ENCODE peak calls at places on chromosome 21, in five cellular contexts. L, K, Z, B and J are unnamed samples.

GRCh38 chr21:17602874-17603273 is 9.8 kb downstream of the BTG3 start:
- DNase-seq in K (no peak), B (no peak), Z (no peak), L (no peak), J (no peak)

GRCh38 chr21:39182484-39183271 is 573 bp downstream of the PSMG1 start:
- DNase-seq in B (peak), K (no peak), Z (no peak), L (no peak), J (no peak)

GRCh38 chr21:36719614-36720013 is 20.7 kb downstream of the SIM2 start:
- DNase-seq in Z (no peak), L (no peak), B (peak), K (no peak), J (no peak)

GRCh38 chr21:34022557-34023335 is 50.6 kb upstream of the MRPS6 start:
- DNase-seq in L (peak), B (no peak), Z (no peak), K (no peak), J (peak)

GRCh38 chr21:27505516-27505915 is 538.6 kb upstream of the ADAMTS5 start:
- DNase-seq in L (no peak), Z (no peak), B (no peak), K (no peak), J (no peak)

GRCh38 chr21:33539612-33540011 is 2.3 kb downstream of the GART start:
- DNase-seq in Z (no peak), L (no peak), B (no peak), K (no peak), J (no peak)

GRCh38 chr21:14740692-14741091 is 194.6 kb upstream of the SAMSN1 start:
- DNase-seq in L (no peak), K (no peak), Z (no peak), B (no peak), J (no peak)

GRCh38 chr21:39542736-39543135 is 70.0 kb upstream of the B3GALT5 start:
- DNase-seq in L (no peak), Z (no peak), K (no peak), B (no peak), J (no peak)

GRCh38 chr21:26966360-26966977 is 419 bp downstream of the ADAMTS5 start:
- DNase-seq in K (no peak), L (no peak), Z (no peak), B (no peak), J (peak)

GRCh38 chr21:28521932-28522826 is 470.5 kb downstream of the LTN1 start:
- DNase-seq in B (no peak), K (no peak), L (no peak), Z (peak), J (no peak)

GRCh38 chr21:17925900-17926299 is 106.7 kb upstream of the C21orf91 start:
- DNase-seq in K (no peak), Z (no peak), B (no peak), L (no peak), J (no peak)

GRCh38 chr21:34606051-34606450 is 8.9 kb downstream of the RCAN1 start:
- DNase-seq in K (no peak), L (no peak), Z (no peak), B (no peak), J (no peak)

GRCh38 chr21:38760017-38760761 is 45.5 kb upstream of the ETS2 start:
- DNase-seq in K (no peak), Z (no peak), L (no peak), B (no peak), J (no peak)

GRCh38 chr21:38985423-38986378 is 180.0 kb downstream of the ETS2 start:
- DNase-seq in Z (peak), L (peak), B (peak), K (no peak), J (no peak)

GRCh38 chr21:31266241-31266640 is 77.8 kb downstream of the TIAM1 start:
- DNase-seq in K (no peak), B (no peak), L (no peak), Z (no peak), J (peak)

GRCh38 chr21:31264574-31264973 is 79.5 kb downstream of the TIAM1 start:
- DNase-seq in Z (no peak), B (no peak), L (no peak), K (no peak), J (no peak)

GRCh38 chr21:31262728-31263127 is 81.3 kb downstream of the TIAM1 start:
- DNase-seq in B (no peak), Z (no peak), K (no peak), L (no peak), J (no peak)

GRCh38 chr21:31267644-31268043 is 76.4 kb downstream of the TIAM1 start:
- DNase-seq in Z (no peak), K (no peak), L (no peak), B (no peak), J (no peak)

GRCh38 chr21:31265293-31265692 is 78.8 kb downstream of the TIAM1 start:
- DNase-seq in K (no peak), B (no peak), Z (no peak), L (no peak), J (no peak)
- H3K4me3 ChIP-seq in K (no peak), B (no peak), Z (no peak), L (no peak), J (no peak)

DNA sequence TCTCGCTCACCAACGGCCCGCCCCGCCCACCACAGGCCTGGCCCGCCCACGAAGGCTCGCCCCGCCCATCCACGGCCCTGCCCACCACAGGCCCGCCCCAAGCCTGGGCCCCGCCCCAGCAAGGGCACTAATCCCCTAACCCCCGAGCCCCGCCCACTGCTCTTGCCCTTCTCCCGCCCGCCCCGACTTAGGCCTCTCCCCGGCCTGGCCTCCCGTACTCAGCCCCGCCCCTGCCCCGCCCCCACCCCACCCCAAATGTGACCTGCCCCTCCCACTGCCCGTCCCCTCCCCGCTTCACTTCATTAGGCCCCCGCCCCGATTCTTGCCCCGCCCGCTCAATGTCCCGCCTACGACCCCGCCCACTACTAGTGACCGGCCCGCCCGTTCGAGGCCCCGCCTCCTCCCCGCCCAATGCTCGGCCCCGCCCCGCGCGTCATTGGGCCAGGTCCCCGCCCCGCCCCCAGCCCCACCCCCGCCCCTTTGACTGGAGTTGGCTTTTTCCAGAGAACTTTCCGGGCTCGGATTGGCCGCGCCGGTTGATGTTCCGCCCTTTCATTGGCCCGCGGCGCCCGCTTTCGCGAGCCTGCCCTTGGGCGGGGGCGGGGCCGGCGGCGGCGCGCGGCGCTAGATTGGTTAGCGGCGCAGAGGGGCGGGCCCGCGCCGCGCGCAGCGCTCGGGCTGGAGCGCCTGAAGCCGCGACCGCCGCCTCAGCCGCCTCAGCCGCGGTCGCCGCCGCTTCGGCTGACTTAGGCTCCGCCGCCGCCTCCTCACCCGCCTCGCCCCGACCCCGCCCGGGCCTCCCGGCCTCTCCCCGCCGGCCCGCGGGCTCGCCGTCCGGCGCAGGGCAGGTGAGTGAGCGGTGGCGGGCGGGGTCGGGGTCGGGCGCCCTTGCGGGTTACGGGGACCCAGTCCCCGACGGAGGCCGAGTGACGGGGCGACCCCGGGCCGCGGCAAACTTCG is at the start of gene PCBP3:
- DNase-seq in K (peak), Z (peak), L (peak), B (peak), J (peak)
- TF ChIP-seq POLR2AphosphoS5 in K (peak), Z (peak), L (no peak), B (peak), J (no peak)

GRCh38 chr21:42063206-42063577 is 7.9 kb upstream of the UMODL1 start:
- DNase-seq in L (no peak), K (no peak), B (peak), Z (no peak), J (peak)
- H3K4me3 ChIP-seq in L (no peak), K (no peak), B (no peak), Z (no peak), J (peak)

DNA sequence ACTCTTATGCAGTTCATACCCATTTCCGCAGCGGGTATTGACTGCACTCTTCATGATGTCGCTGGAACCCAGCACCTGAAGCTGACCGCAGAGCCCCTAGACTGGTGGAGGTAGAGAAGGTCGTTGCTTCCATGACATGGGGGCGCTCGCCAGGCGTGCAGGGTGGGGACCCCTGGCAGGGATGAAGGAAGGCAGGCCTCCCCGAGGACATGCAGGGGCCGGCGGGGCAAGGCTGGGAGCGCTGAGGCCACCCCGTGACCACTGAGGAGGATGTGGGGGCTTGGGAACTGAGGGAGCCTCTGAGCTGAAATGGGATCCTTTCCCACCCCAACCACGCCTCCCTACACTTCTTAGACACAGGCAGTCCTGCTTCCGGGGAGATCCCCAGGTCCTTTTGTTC is 157.0 kb upstream of the BACE2 start:
- DNase-seq in B (no peak), K (no peak), L (no peak), Z (no peak), J (no peak)
- TF ChIP-seq POLR2AphosphoS5 in B (no peak), K (no peak), L (no peak), Z (no peak), J (no peak)

GRCh38 chr21:44425895-44426662 is 29.2 kb upstream of the LRRC3 start:
- DNase-seq in Z (no peak), B (no peak), K (no peak), L (no peak), J (peak)
- H3K4me3 ChIP-seq in Z (no peak), B (no peak), K (peak), L (no peak), J (no peak)

GRCh38 chr21:42187976-42188653 is 30.8 kb upstream of the ABCG1 start:
- DNase-seq in K (no peak), Z (no peak), B (peak), L (no peak), J (peak)
- TF ChIP-seq POLR2AphosphoS5 in K (no peak), Z (no peak), B (peak), L (peak), J (peak)